ENCODE peak calls at places on chromosomes 1 and 21, in ten cellular contexts. K is midbrain; V is kidney tubule cell; Q is ELF-1; F is CD4-positive, CD25-positive, alpha-beta regulatory T cell; E is activated naive CD8-positive, alpha-beta T cell treated with anti-CD3 and anti-CD28 coated beads, Interleukin-2, amount 50 U/mL, for 24 hours; P is stimulated activated CD4-positive, alpha-beta T cell treated with anti-CD3 and anti-CD28 coated beads, Interleukin-12 subunit alpha, Interleukin-12 subunit beta, amount 100 ng/mL, for 24 hours; X is erythroblast; I is stimulated activated CD8-positive, alpha-beta memory T cell treated with anti-CD3 and anti-CD28 coated beads, Interleukin-15, amount 100 ng/mL, for 24 hours; C is GM10248. Y is an unnamed sample.

GRCh38 chr1:176058686-176059085 is 148.4 kb downstream of the COP1 start:
- DNase-seq in E (no peak), F (peak; percentile 6), X (no peak), V (no peak), I (no peak), C (no peak), Q (peak; percentile 42), K (no peak), P (no peak), Y (peak; percentile 4)

GRCh38 chr1:10431065-10431730 is 965 bp downstream of the CENPS start:
- DNase-seq in K (no peak), I (no peak), V (no peak), C (no peak), Q (no peak), E (peak; percentile 25), F (peak; percentile 34), X (no peak), P (no peak), Y (peak; percentile 33)

GRCh38 chr21:43944181-43944633 is 67.9 kb upstream of the TRAPPC10 start:
- DNase-seq in F (no peak), C (no peak), V (no peak), I (no peak), P (no peak), K (no peak), X (no peak), E (no peak), Q (peak; percentile 21), Y (no peak)

GRCh38 chr1:84390231-84390630 is 8.1 kb upstream of the DNASE2B start:
- DNase-seq in I (no peak), X (no peak), Q (no peak), K (no peak), V (peak; percentile 28), C (no peak), F (no peak), E (no peak), P (no peak), Y (no peak)

GRCh38 chr1:107530543-107530942 is 389.7 kb downstream of the NTNG1 start:
- DNase-seq in I (no peak), K (no peak), P (no peak), C (no peak), E (no peak), V (peak; percentile 33), F (no peak), X (no peak), Q (no peak), Y (no peak)

GRCh38 chr1:61270107-61270506 is 187.7 kb downstream of the NFIA start:
- DNase-seq in C (no peak), Q (no peak), K (no peak), F (no peak), E (no peak), I (no peak), X (no peak), P (no peak), V (no peak), Y (no peak)

GRCh38 chr1:15430787-15431570 is 7.3 kb upstream of the CTRC start:
- DNase-seq in Q (peak; percentile 93), K (peak; percentile 71), I (peak; percentile 72), X (peak; percentile 69), V (peak; percentile 47), E (peak; percentile 83), F (peak; percentile 58), P (peak; percentile 41), C (peak; percentile 89), Y (peak; percentile 55)

GRCh38 chr1:47618222-47618720 is 180.4 kb downstream of the FOXD2 start:
- DNase-seq in V (no peak), E (no peak), C (no peak), Q (no peak), K (no peak), P (no peak), F (no peak), X (no peak), I (no peak), Y (no peak)

GRCh38 chr1:238341395-238341794 is 450.7 kb upstream of the ZP4 start:
- DNase-seq in K (no peak), E (no peak), V (no peak), I (no peak), P (no peak), Q (no peak), X (no peak), F (no peak), C (no peak), Y (no peak)

GRCh38 chr21:39674794-39675193 is 62.1 kb downstream of the B3GALT5 start:
- DNase-seq in E (no peak), X (no peak), F (no peak), V (no peak), C (no peak), Q (no peak), I (no peak), K (no peak), P (no peak), Y (no peak)

GRCh38 chr1:23566304-23566703 is 7.0 kb upstream of the ID3 start:
- DNase-seq in P (no peak), C (no peak), Q (no peak), K (no peak), E (no peak), V (no peak), I (no peak), X (no peak), F (no peak), Y (no peak)

GRCh38 chr1:84997667-84998600 is 1.0 kb upstream of the MCOLN2 start:
- DNase-seq in K (peak; percentile 1), E (peak; percentile 26), V (peak; percentile 10), C (peak; percentile 26), X (no peak), P (no peak), F (no peak), I (no peak), Q (peak; percentile 40), Y (peak; percentile 39)

GRCh38 chr1:115867216-115867615 is 26.3 kb upstream of the NHLH2 start:
- DNase-seq in I (no peak), C (no peak), P (no peak), Q (no peak), V (no peak), X (no peak), F (no peak), K (no peak), E (no peak), Y (no peak)